ENCODE peak calls at places on chromosomes 2 and 18, in six cellular contexts. S is upper lobe of left lung, P is sigmoid colon, V is HepG2, A is Panc1, L is K562. O is an unnamed sample.

GRCh38 chr2:96142217-96143113 is 2.8 kb downstream of the DUSP2 start:
- DNase-seq in S (no peak), P (peak), L (peak), V (peak), A (no peak), O (no peak)

GRCh38 chr2:238135601-238136150 is 2.8 kb upstream of the KLHL30 start:
- DNase-seq in P (no peak), S (no peak), L (no peak), V (no peak), A (no peak), O (no peak)

GRCh38 chr2:216351172-216351925 is 20.9 kb downstream of the MARCHF4 start:
- DNase-seq in S (no peak), V (no peak), P (no peak), A (no peak), L (no peak), O (no peak)

GRCh38 chr2:73494031-73494430 is 108.4 kb downstream of the ALMS1 start:
- DNase-seq in S (no peak), V (peak), A (no peak), L (no peak), P (no peak), O (no peak)

GRCh38 chr2:189658281-189658680 is 3.0 kb upstream of the ASNSD1 start:
- DNase-seq in L (no peak), A (no peak), V (no peak), P (no peak), S (no peak), O (no peak)

GRCh38 chr2:199627417-199627816 is 169.7 kb upstream of the SATB2 start:
- DNase-seq in S (no peak), V (no peak), A (no peak), L (no peak), P (no peak), O (no peak)

GRCh38 chr2:134127496-134127895 is 126.4 kb upstream of the MGAT5 start:
- DNase-seq in P (no peak), L (no peak), V (no peak), S (no peak), A (no peak), O (no peak)

GRCh38 chr2:190417045-190417842 is 9.1 kb downstream of the MFSD6 start:
- DNase-seq in L (no peak), P (no peak), A (no peak), S (no peak), V (peak), O (no peak)

GRCh38 chr18:31211047-31211446 is 48.4 kb upstream of the DSC1 start:
- DNase-seq in V (no peak), P (no peak), A (no peak), S (no peak), L (no peak), O (no peak)

GRCh38 chr2:37919631-37920032 is 5.5 kb upstream of the RMDN2 start:
- DNase-seq in A (no peak), V (peak), P (no peak), S (no peak), L (no peak), O (no peak)

GRCh38 chr18:6219116-6219717 is 195.5 kb downstream of the L3MBTL4 start:
- DNase-seq in A (peak), V (peak), S (no peak), P (no peak), L (peak), O (peak)

GRCh38 chr2:225668606-225669266 is 269.2 kb downstream of the NYAP2 start:
- DNase-seq in V (peak), L (peak), S (no peak), A (no peak), P (no peak), O (peak)

GRCh38 chr2:205745661-205746407 is 63.5 kb downstream of the NRP2 start:
- DNase-seq in A (no peak), L (no peak), V (no peak), S (peak), P (no peak), O (no peak)

GRCh38 chr2:138819964-138820363 is 39.8 kb upstream of the NXPH2 start:
- DNase-seq in S (no peak), A (no peak), P (no peak), V (no peak), L (no peak), O (no peak)

GRCh38 chr2:207008105-207008990 is 69.0 kb downstream of the CPO start:
- DNase-seq in P (no peak), S (no peak), A (no peak), L (peak), V (no peak), O (no peak)

GRCh38 chr2:190804182-190804795 is 76.3 kb upstream of the GLS start:
- DNase-seq in V (no peak), L (no peak), A (no peak), S (no peak), P (no peak), O (no peak)

GRCh38 chr2:136360790-136361189 is 242.8 kb upstream of the CXCR4 start:
- DNase-seq in P (no peak), V (no peak), L (no peak), S (no peak), A (no peak), O (no peak)

GRCh38 chr2:123687064-123687463 is 338.0 kb upstream of the CNTNAP5 start:
- DNase-seq in L (no peak), V (no peak), A (no peak), P (no peak), S (no peak), O (no peak)

GRCh38 chr2:101679037-101679726 is 18.3 kb upstream of the MAP4K4 start:
- DNase-seq in A (no peak), L (no peak), V (peak), P (no peak), S (no peak), O (no peak)

GRCh38 chr2:219947575-219947974 is 320.1 kb downstream of the SLC4A3 start:
- DNase-seq in A (no peak), P (no peak), S (no peak), L (no peak), V (no peak), O (no peak)

GRCh38 chr2:230592775-230593174 is 119.9 kb upstream of the CAB39 start:
- DNase-seq in A (no peak), L (no peak), V (no peak), S (no peak), P (no peak), O (no peak)

GRCh38 chr2:120793682-120794403 is 58.2 kb downstream of the GLI2 start:
- DNase-seq in L (no peak), A (no peak), S (no peak), V (no peak), P (no peak), O (no peak)

GRCh38 chr2:55966431-55967118 is 43.0 kb upstream of the EFEMP1 start:
- DNase-seq in V (no peak), S (peak), A (no peak), L (no peak), P (peak), O (no peak)

GRCh38 chr2:48508461-48509124 is 21.4 kb upstream of the STON1 start:
- DNase-seq in A (no peak), P (no peak), V (peak), L (peak), S (no peak), O (peak)

GRCh38 chr2:189927823-189928222 is 134.7 kb downstream of the MSTN start:
- DNase-seq in S (no peak), P (no peak), A (no peak), V (no peak), L (no peak), O (no peak)

GRCh38 chr2:135819211-135819610 is 17.8 kb downstream of the LCT start:
- DNase-seq in V (peak), A (no peak), P (no peak), L (peak), S (no peak), O (no peak)

GRCh38 chr2:127176371-127177311 is 43.5 kb downstream of the CYP27C1 start:
- DNase-seq in S (no peak), V (no peak), A (no peak), P (peak), L (no peak), O (no peak)

GRCh38 chr2:229674830-229675530 is 39.4 kb downstream of the DNER start:
- DNase-seq in V (no peak), S (no peak), A (no peak), P (no peak), L (no peak), O (no peak)

GRCh38 chr2:96157649-96158553 is 12.7 kb upstream of the DUSP2 start:
- DNase-seq in A (no peak), L (peak), V (no peak), S (no peak), P (peak), O (no peak)

GRCh38 chr18:64019922-64020756 is 50.3 kb downstream of the SERPINB8 start:
- DNase-seq in V (no peak), L (no peak), P (no peak), S (no peak), A (no peak), O (no peak)

GRCh38 chr18:57301573-57302230 is 50.7 kb upstream of the ST8SIA3 start:
- DNase-seq in V (no peak), L (no peak), S (peak), A (no peak), P (no peak), O (no peak)

GRCh38 chr2:240465765-240466578 is 30.5 kb downstream of the GPC1 start:
- DNase-seq in V (no peak), P (peak), L (no peak), S (peak), A (no peak), O (no peak)

GRCh38 chr18:46629356-46629755 is 27.7 kb downstream of the LOXHD1 start:
- DNase-seq in S (no peak), P (no peak), L (no peak), A (no peak), V (no peak), O (no peak)

GRCh38 chr2:111226797-111227700 is 106.3 kb downstream of the BCL2L11 start:
- DNase-seq in V (no peak), A (no peak), L (no peak), S (no peak), P (no peak), O (peak)

GRCh38 chr18:59604877-59605276 is 92.3 kb downstream of the CCBE1 start:
- DNase-seq in V (no peak), A (no peak), P (no peak), L (no peak), S (no peak), O (no peak)

GRCh38 chr2:159710601-159711180 is 1.6 kb upstream of the MARCHF7 start:
- DNase-seq in A (no peak), S (no peak), L (no peak), P (no peak), V (no peak), O (no peak)

GRCh38 chr2:26542194-26542455 is 64.2 kb upstream of the OTOF start:
- DNase-seq in A (no peak), S (no peak), P (peak), V (no peak), L (no peak), O (no peak)

GRCh38 chr2:27681844-27682243 is 18.2 kb downstream of the SLC4A1AP start:
- DNase-seq in P (no peak), L (no peak), V (peak), A (no peak), S (no peak), O (no peak)

DNA sequence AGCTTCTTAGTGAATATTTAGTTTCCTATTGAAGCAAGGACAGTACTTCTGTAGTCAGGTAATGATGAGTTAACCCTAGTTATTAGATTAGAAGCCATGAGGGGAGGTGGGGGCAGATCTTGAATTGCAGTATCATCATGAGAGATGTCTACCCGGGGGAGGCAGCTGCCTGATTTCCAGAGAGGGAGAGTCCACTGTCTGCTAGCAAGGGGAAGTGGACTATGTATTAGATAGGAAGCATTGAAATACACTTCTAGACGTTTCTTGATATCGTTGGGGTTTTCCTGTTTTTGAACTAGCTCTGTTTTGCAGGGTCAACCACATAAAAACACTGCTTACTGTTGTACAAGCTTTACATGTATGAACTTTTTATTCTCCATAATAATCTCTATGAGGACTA is 38.8 kb downstream of the APLF start:
- DNase-seq in V (no peak), L (no peak), S (no peak), P (no peak), A (no peak), O (no peak)
- H3K27ac ChIP-seq in V (no peak), L (peak), S (no peak), P (no peak), A (no peak), O (no peak)

DNA sequence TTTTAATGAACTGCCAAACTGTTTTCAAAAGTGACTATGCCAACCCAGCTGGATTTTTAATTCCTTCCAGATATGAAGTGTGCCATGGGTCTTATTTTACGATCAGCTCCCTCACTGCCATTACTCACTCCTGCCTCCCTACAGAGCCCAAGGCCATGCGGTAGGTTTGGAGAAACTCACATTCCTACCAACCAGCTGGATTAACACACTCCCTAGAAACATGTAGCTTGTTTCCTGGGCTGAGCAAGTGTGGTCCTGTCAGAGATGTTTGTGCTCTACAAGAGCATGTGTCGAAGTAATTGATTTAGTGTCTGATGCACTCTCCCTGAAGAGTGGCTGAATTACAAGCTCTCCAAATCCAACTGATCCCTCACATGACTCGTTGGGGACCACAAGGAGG is 82.5 kb downstream of the SPP2 start:
- DNase-seq in L (no peak), A (no peak), P (no peak), V (no peak), S (no peak), O (no peak)
- TF ChIP-seq POLR2AphosphoS5 in L (no peak), A (no peak), P (no peak), V (no peak), S (no peak), O (no peak)

GRCh38 chr2:62296034-62296832 is 100.3 kb downstream of the B3GNT2 start:
- DNase-seq in S (peak), P (no peak), L (peak), V (no peak), A (no peak), O (no peak)

GRCh38 chr2:62292190-62292589 is 96.3 kb downstream of the B3GNT2 start:
- DNase-seq in S (no peak), P (no peak), A (no peak), V (peak), L (no peak), O (no peak)

GRCh38 chr2:62291517-62292137 is 95.7 kb downstream of the B3GNT2 start:
- DNase-seq in L (no peak), A (no peak), P (no peak), V (no peak), S (no peak), O (no peak)

GRCh38 chr2:62293151-62293489 is 97.2 kb downstream of the B3GNT2 start:
- DNase-seq in A (no peak), S (no peak), P (no peak), L (no peak), V (no peak), O (no peak)

DNA sequence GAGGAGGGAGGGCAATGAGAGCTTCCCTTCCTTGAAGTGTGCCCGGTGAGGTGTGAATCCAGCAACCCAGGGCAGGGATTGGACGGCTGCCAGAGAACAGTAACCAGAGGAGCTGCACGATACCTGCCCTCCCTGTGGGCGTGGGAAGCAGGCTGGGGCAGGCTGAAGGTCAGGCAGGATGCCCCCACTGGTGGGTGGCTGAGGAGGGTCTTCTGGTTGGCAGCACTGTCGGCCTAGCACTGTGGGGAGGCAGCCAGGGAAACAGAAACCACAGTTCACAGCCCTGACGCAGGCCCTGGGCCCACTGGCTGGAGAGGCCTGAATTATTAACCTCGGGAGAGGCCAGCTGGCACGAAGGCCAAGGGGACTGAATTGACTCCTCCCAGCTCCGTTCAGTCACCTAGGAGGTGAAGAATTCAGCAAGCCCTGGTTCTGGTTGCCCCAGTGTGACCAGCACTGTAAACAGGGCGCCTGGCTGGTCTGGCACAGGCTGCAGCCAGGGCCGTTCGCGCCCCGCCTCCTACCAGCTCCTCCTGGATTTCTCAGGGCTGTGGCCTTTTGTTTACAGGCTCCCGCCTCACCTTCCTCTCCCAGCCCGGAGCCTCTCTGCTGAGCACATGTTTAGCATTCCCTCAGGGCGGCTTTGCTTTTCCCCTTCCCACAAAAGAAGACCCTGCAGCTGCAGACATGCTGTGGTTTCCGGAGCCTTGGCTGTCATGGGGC is 97.7 kb downstream of the B3GNT2 start:
- DNase-seq in P (peak), S (peak), V (peak), L (no peak), A (no peak), O (no peak)
- H3K27ac ChIP-seq in P (peak), S (peak), V (no peak), L (peak), A (no peak), O (no peak)

GRCh38 chr18:24136967-24137373 is 1.9 kb upstream of the CABYR start:
- DNase-seq in S (no peak), P (no peak), L (no peak), A (no peak), V (no peak), O (no peak)
- TF ChIP-seq POLR2AphosphoS5 in S (no peak), P (no peak), L (no peak), A (no peak), V (no peak), O (no peak)

GRCh38 chr2:11744631-11745394 is 1.6 kb upstream of the LPIN1 start:
- DNase-seq in V (peak), A (no peak), S (no peak), L (peak), P (peak), O (no peak)

GRCh38 chr2:11746376-11746806 is at the start of gene LPIN1:
- DNase-seq in V (peak), P (peak), L (peak), S (peak), A (no peak), O (no peak)

GRCh38 chr2:11746807-11747459 is 501 bp downstream of the LPIN1 start:
- DNase-seq in V (peak), L (no peak), A (no peak), S (no peak), P (no peak), O (no peak)

GRCh38 chr2:11743846-11744553 is 2.4 kb upstream of the LPIN1 start:
- DNase-seq in P (peak), V (peak), A (peak), L (peak), S (no peak), O (peak)

DNA sequence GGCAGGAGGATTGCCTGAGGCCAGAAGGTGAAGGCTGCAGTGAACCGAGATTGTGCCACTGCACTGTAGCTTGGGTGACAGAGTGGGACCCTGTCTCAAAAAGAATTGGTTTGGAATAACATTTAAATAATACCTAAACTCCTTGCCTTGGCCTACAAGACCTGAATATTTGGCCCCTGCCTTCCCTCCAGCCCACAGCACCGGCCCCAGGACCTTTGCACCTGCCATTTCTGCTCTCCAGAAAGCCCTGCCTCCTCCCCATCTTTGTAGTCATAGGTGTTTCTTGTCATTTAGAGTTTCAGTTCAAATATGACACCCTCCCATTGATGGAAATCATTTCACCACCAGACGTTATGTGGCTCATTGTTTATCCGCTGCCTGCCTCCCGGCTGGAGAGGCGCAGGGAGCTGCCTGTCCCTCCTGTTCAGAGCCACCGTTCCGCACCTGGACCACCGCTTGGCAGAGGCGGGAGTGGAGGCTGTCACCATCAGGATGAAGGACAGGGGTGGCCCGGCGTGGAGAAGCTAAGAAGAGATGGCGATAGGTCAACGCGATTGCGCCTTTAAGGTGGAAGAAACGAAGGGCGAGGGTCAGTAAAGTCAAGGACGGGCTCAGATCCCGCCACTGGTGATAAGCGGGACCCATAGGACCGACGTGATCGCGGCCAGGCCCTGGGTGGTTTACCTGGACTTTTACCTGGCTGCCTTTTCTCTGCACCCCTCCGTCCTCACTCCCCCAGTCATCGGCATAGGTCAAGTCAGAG is 638 bp upstream of the LPIN1 start:
- DNase-seq in V (no peak), S (no peak), A (no peak), L (no peak), P (no peak), O (no peak)
- H3K27ac ChIP-seq in V (no peak), S (peak), A (peak), L (peak), P (peak), O (no peak)

GRCh38 chr18:75797046-75797445 is 369.5 kb upstream of the SMIM21 start:
- DNase-seq in L (no peak), S (no peak), P (no peak), A (no peak), V (no peak), O (no peak)
- TF ChIP-seq POLR2AphosphoS5 in L (no peak), S (no peak), P (no peak), A (no peak), V (no peak), O (no peak)

O was measured in SK-N-MC.